ENCODE peak calls at places on chromosomes 12 and 14, in eight cellular contexts. V is osteocyte, E is right atrium auricular region, Z is GM20000, I is WTC11, O is nephron progenitor cell, X is foreskin fibroblast, Q is AG09319. N is an unnamed sample.
A peak's percentile ranks its signal among the peaks of the same experiment; 100 is the strongest.

GRCh38 chr12:49703647-49704137 is 3.5 kb downstream of the FMNL3 start:
- DNase-seq in E (no peak), Z (peak; percentile 65), V (no peak), I (no peak), Q (no peak), X (peak; percentile 65), O (no peak), N (peak; percentile 59)

GRCh38 chr14:104357689-104358527 is 219.5 kb downstream of the KIF26A start:
- DNase-seq in Z (no peak), I (no peak), Q (no peak), V (no peak), X (no peak), E (no peak), O (no peak), N (no peak)

GRCh38 chr12:67772276-67773169 is 124.0 kb downstream of the DYRK2 start:
- DNase-seq in X (no peak), Q (no peak), I (peak; percentile 51), O (peak; percentile 52), Z (no peak), V (no peak), E (no peak), N (peak; percentile 31)

GRCh38 chr12:57632898-57633825 is at the start of gene B4GALNT1:
- DNase-seq in Q (no peak), O (peak; percentile 86), X (no peak), I (peak; percentile 77), V (no peak), Z (peak; percentile 88), E (peak; percentile 58), N (peak; percentile 13)

GRCh38 chr14:96442355-96442754 is 50.4 kb downstream of the AK7 start:
- DNase-seq in Z (no peak), Q (no peak), O (no peak), I (no peak), V (no peak), E (no peak), X (no peak), N (no peak)

GRCh38 chr12:716506-716905 is 35.9 kb upstream of the WNK1 start:
- DNase-seq in O (no peak), Q (no peak), V (no peak), I (no peak), E (peak; percentile 63), Z (no peak), X (no peak), N (no peak)

GRCh38 chr12:8950702-8951478 is 1.4 kb upstream of the M6PR start:
- DNase-seq in O (no peak), I (no peak), E (no peak), X (no peak), Q (no peak), V (no peak), Z (peak; percentile 25), N (no peak)

GRCh38 chr12:89154743-89155530 is 197.4 kb downstream of the DUSP6 start:
- DNase-seq in V (no peak), Q (no peak), E (no peak), Z (no peak), I (no peak), O (no peak), X (no peak), N (no peak)

GRCh38 chr14:74867673-74868072 is 8.3 kb downstream of the PROX2 start:
- DNase-seq in E (peak; percentile 79), Q (peak; percentile 69), V (no peak), X (peak; percentile 53), I (no peak), Z (no peak), O (no peak), N (no peak)

GRCh38 chr12:1731019-1731687 is 40.3 kb downstream of the ADIPOR2 start:
- DNase-seq in O (no peak), Q (no peak), E (no peak), V (no peak), X (no peak), I (no peak), Z (no peak), N (no peak)

GRCh38 chr14:57834961-57835360 is 30.9 kb downstream of the SLC35F4 start:
- DNase-seq in O (no peak), X (no peak), E (no peak), Z (no peak), Q (no peak), V (no peak), I (no peak), N (no peak)

GRCh38 chr12:6552140-6552551 is 3.7 kb downstream of the IFFO1 start:
- DNase-seq in V (no peak), I (no peak), Z (no peak), X (peak; percentile 43), Q (no peak), O (no peak), E (no peak), N (no peak)

GRCh38 chr12:1306096-1306495 is 288.3 kb downstream of the FBXL14 start:
- DNase-seq in X (no peak), I (no peak), E (no peak), O (no peak), Z (no peak), V (no peak), Q (no peak), N (no peak)

GRCh38 chr14:100545359-100545758 is 41.9 kb downstream of the BEGAIN start:
- DNase-seq in Q (no peak), X (no peak), E (no peak), Z (no peak), O (no peak), V (no peak), I (no peak), N (no peak)

GRCh38 chr12:1531160-1531653 is 63.2 kb downstream of the FBXL14 start:
- DNase-seq in X (no peak), I (no peak), E (no peak), O (peak; percentile 62), Q (no peak), V (no peak), Z (peak; percentile 59), N (no peak)

GRCh38 chr12:57152408-57153038 is 5.1 kb upstream of the LRP1-AS start:
- DNase-seq in X (no peak), E (no peak), Z (no peak), Q (no peak), I (no peak), O (no peak), V (no peak), N (peak; percentile 41)

GRCh38 chr12:65217127-65217526 is 47.7 kb downstream of the LEMD3 start:
- DNase-seq in Q (no peak), X (no peak), Z (no peak), I (no peak), O (no peak), V (no peak), E (no peak), N (no peak)

GRCh38 chr14:75247286-75247922 is 31.2 kb upstream of the FOS start:
- DNase-seq in Q (no peak), I (no peak), X (no peak), Z (peak; percentile 34), V (no peak), E (no peak), O (no peak), N (no peak)

GRCh38 chr12:12812605-12813119 is 484 bp upstream of the DDX47 start:
- DNase-seq in Z (no peak), X (no peak), I (no peak), V (no peak), O (no peak), Q (no peak), E (no peak), N (no peak)
- TF ChIP-seq CTCF in Z (no peak), X (no peak), I (no peak), V (no peak), O (no peak), Q (no peak), E (no peak), N (no peak)

GRCh38 chr12:47074757-47075156 is 4.7 kb upstream of the PCED1B start:
- DNase-seq in E (no peak), Z (no peak), V (no peak), X (no peak), I (no peak), O (no peak), Q (no peak), N (no peak)

GRCh38 chr12:47073951-47074350 is 5.5 kb upstream of the PCED1B start:
- DNase-seq in E (no peak), V (no peak), Z (no peak), X (no peak), I (no peak), Q (no peak), O (no peak), N (no peak)

GRCh38 chr12:47068539-47068938 is 10.9 kb upstream of the PCED1B start:
- DNase-seq in E (no peak), O (no peak), V (peak; percentile 87), I (peak; percentile 28), Q (no peak), Z (no peak), X (no peak), N (no peak)

GRCh38 chr12:47067778-47068431 is 11.5 kb upstream of the PCED1B start:
- DNase-seq in O (no peak), Q (no peak), E (no peak), Z (no peak), V (no peak), I (no peak), X (no peak), N (no peak)

GRCh38 chr12:47071241-47071852 is 8.1 kb upstream of the PCED1B start:
- DNase-seq in O (no peak), I (peak; percentile 22), V (no peak), Z (peak; percentile 16), Q (no peak), X (no peak), E (no peak), N (no peak)
- TF ChIP-seq CTCF in O (peak; percentile 47), I (peak; percentile 57), V (peak; percentile 54), Z (peak; percentile 19), Q (peak; percentile 25), X (peak; percentile 27), E (no peak), N (peak; percentile 76)

GRCh38 chr12:66269757-66270383 is 32.4 kb upstream of the HELB start:
- DNase-seq in Z (peak; percentile 41), E (no peak), Q (peak; percentile 23), V (no peak), I (no peak), O (no peak), X (peak; percentile 28), N (peak; percentile 55)
- TF ChIP-seq CTCF in Z (no peak), E (peak; percentile 39), Q (peak; percentile 68), V (peak; percentile 76), I (peak; percentile 26), O (peak; percentile 60), X (peak; percentile 64), N (peak; percentile 87)

GRCh38 chr12:54369597-54370217 is 5.4 kb upstream of the GPR84 start:
- DNase-seq in Z (no peak), E (no peak), O (no peak), I (no peak), Q (no peak), X (no peak), V (no peak), N (no peak)

GRCh38 chr12:54371328-54372112 is 7.2 kb upstream of the GPR84 start:
- DNase-seq in O (no peak), Q (no peak), V (no peak), E (peak; percentile 88), X (no peak), I (no peak), Z (no peak), N (no peak)

GRCh38 chr12:54370218-54370730 is 6.0 kb upstream of the GPR84 start:
- DNase-seq in Q (peak; percentile 69), Z (peak; percentile 76), E (peak; percentile 83), X (peak; percentile 84), O (peak; percentile 88), I (peak; percentile 89), V (peak; percentile 95), N (peak; percentile 83)

GRCh38 chr12:54368016-54368708 is 3.9 kb upstream of the GPR84 start:
- DNase-seq in O (no peak), Z (no peak), Q (no peak), X (no peak), I (no peak), V (no peak), E (no peak), N (no peak)

GRCh38 chr12:54368709-54369596 is 4.7 kb upstream of the GPR84 start:
- DNase-seq in E (peak; percentile 93), Z (peak; percentile 83), I (peak; percentile 90), O (peak; percentile 94), V (peak; percentile 95), X (peak; percentile 83), Q (peak; percentile 70), N (peak; percentile 87)
- TF ChIP-seq CTCF in E (peak; percentile 71), Z (peak; percentile 97), I (peak; percentile 73), O (peak; percentile 71), V (peak; percentile 86), X (peak; percentile 85), Q (peak; percentile 93), N (peak; percentile 89)